ENCODE peak calls at places on chromosomes 6 and 20, in four cellular contexts. B is epithelial cell of esophagus, X is mesendoderm, P is astrocyte of the spinal cord. S is an unnamed sample.
A peak's percentile ranks its signal among the peaks of the same experiment; 100 is the strongest.

GRCh38 chr20:59664389-59665055 is 60.2 kb downstream of the PHACTR3 start:
- DNase-seq in B (no peak), X (no peak), P (no peak), S (no peak)

GRCh38 chr6:127446356-127446755 is 12.8 kb downstream of the KIAA0408 start:
- DNase-seq in P (no peak), B (no peak), X (no peak), S (no peak)

GRCh38 chr6:148771896-148772554 is 25.2 kb downstream of the UST start:
- DNase-seq in P (no peak), B (no peak), X (no peak), S (no peak)

GRCh38 chr20:19022791-19023448 is 189.5 kb upstream of the SLC24A3 start:
- DNase-seq in X (no peak), P (no peak), B (no peak), S (no peak)

GRCh38 chr6:113277111-113277510 is 580.0 kb upstream of the MARCKS start:
- DNase-seq in B (no peak), P (no peak), X (no peak), S (no peak)

GRCh38 chr6:14612016-14612415 is 494.4 kb downstream of the CD83 start:
- DNase-seq in P (no peak), X (peak; percentile 53), B (peak; percentile 43), S (no peak)

GRCh38 chr6:147176795-147177194 is 27.4 kb upstream of the STXBP5 start:
- DNase-seq in P (no peak), X (peak; percentile 16), B (no peak), S (no peak)

GRCh38 chr6:6749791-6750434 is 161.4 kb downstream of the LY86 start:
- DNase-seq in B (peak; percentile 84), X (peak; percentile 82), P (peak; percentile 75), S (peak; percentile 68)

GRCh38 chr20:21521596-21522478 is 8.0 kb upstream of the NKX2-2 start:
- DNase-seq in B (no peak), X (no peak), P (no peak), S (no peak)

GRCh38 chr6:21823371-21823770 is 229.8 kb downstream of the SOX4 start:
- DNase-seq in X (no peak), P (no peak), B (no peak), S (no peak)

GRCh38 chr20:44495802-44496481 is 20.3 kb downstream of the TTPAL start:
- DNase-seq in B (peak; percentile 99), P (peak; percentile 95), X (no peak), S (no peak)
- H3K4me3 ChIP-seq in B (no peak overlapping the region), P (no peak overlapping the region), X (no peak overlapping the region), S (no peak overlapping the region)

GRCh38 chr20:31608256-31608980 is 3.3 kb downstream of the ID1 start:
- DNase-seq in B (peak; percentile 74), X (peak; percentile 98), P (peak; percentile 80), S (peak; percentile 84)
- H3K4me3 ChIP-seq in B (no peak overlapping the region), X (no peak overlapping the region), P (no peak overlapping the region), S (peak overlapping the region; percentile 80)

DNA sequence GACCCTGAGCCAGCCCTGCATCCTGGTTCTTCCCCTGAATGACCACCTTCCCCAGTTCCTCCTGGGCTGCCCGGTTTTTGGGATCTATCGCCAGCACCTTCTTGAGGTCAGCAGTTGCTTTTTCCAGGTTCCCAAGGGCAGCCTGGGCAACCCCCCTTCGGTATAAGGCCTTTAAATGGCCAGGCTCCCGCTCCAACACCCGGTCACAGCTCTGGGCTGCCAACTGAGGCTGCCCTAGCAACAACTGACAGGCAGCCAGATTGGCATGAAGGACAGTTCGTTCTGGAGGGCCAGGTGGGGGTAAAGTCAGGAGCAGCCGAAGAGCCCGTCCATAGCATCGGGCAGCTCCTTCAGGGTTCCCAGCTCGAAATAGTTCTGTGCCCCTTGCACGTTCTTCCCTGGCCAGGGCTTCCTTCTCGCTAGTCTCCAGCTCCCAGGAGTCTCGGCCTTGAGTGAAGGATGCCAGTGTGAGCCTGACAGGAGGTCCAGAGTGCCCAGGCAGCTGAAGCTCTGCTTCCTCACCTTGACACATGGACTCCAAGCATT is 778 bp upstream of the ATF6B start:
- DNase-seq in P (no peak), X (no peak), B (no peak), S (no peak)
- H3K4me3 ChIP-seq in P (peak overlapping the region; percentile 69), X (no peak overlapping the region), B (peak overlapping the region; percentile 73), S (peak overlapping the region; percentile 95)

GRCh38 chr20:1994627-1995026 is 769 bp upstream of the PDYN start:
- DNase-seq in P (no peak), B (no peak), X (no peak), S (no peak)

GRCh38 chr20:1997483-1998192 is 3.8 kb upstream of the PDYN start:
- DNase-seq in P (no peak), X (no peak), B (no peak), S (no peak)

GRCh38 chr20:1998193-1998520 is 4.3 kb upstream of the PDYN start:
- DNase-seq in X (no peak), P (no peak), B (no peak), S (no peak)

GRCh38 chr20:1993986-1994385 is at the start of gene PDYN:
- DNase-seq in P (no peak), X (no peak), B (no peak), S (no peak)

DNA sequence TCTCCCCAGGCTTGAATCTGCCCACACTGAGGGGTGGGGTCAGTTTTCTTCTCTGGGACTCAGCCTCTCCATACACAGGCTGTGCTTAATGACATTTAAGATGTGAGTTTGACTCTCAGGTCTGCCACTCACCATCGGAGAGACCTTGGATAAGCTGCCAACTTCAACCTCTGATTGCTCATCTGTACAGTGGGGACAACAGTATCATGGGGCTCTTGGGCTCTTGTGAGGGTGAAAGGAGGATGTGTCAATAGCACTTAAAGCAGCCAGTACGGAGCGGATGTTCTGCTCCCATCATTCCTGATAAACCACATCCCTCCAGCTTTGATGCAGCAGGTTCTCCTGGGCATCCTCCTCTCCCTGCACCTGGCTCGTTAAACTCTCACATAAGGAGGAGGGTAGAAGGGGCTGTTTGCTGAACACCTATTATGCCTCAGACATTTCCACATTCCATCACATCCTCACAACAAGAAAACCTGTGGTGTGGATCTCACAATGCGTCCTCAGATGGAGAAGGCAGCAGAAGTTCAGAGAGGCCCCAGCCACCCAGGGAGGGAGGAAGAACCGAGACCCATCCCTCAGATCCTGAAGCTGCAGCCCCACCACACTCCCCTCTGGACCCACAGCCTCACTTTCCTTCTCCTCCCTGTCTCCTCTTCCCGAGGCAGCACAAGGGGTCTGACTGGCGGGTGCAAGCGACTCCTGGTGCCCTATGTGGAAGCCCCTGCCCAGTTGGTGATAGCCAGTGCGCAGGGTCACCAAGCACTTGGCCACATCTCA is 1.9 kb upstream of the PDYN start:
- DNase-seq in P (no peak), X (no peak), B (no peak), S (no peak)
- H3K4me3 ChIP-seq in P (no peak overlapping the region), X (no peak overlapping the region), B (no peak overlapping the region), S (no peak overlapping the region)

DNA sequence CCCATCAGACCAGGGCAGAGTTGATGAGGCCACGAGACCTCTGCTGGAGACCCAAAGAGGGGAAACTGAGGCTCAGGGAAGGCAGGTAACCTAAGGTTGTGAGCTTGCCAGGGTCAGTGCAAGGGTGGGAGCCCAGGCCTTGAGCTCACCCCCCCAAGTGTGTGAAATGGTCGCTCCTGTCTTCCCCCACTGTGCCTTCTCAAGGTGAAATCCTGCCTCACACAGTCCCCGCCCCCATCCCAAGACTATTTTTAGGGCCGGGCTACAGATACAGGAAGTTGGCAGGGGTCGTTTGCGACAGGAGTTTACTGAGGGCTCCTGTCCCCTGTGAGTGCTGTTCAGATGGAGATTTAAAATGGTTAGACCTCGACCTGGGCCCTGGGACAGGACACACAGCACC is 18.7 kb upstream of the GATA5 start:
- DNase-seq in P (no peak), B (no peak), X (no peak), S (no peak)
- H3K4me3 ChIP-seq in P (no peak overlapping the region), B (no peak overlapping the region), X (no peak overlapping the region), S (peak overlapping the region; percentile 25)

GRCh38 chr20:38674178-38675133 is 49.8 kb upstream of the SLC32A1 start:
- DNase-seq in P (peak; percentile 40), B (peak; percentile 62), X (peak; percentile 71), S (no peak)
- H3K4me3 ChIP-seq in P (peak overlapping the region; percentile 54), B (peak overlapping the region; percentile 48), X (peak overlapping the region; percentile 53), S (peak overlapping the region; percentile 59)

DNA sequence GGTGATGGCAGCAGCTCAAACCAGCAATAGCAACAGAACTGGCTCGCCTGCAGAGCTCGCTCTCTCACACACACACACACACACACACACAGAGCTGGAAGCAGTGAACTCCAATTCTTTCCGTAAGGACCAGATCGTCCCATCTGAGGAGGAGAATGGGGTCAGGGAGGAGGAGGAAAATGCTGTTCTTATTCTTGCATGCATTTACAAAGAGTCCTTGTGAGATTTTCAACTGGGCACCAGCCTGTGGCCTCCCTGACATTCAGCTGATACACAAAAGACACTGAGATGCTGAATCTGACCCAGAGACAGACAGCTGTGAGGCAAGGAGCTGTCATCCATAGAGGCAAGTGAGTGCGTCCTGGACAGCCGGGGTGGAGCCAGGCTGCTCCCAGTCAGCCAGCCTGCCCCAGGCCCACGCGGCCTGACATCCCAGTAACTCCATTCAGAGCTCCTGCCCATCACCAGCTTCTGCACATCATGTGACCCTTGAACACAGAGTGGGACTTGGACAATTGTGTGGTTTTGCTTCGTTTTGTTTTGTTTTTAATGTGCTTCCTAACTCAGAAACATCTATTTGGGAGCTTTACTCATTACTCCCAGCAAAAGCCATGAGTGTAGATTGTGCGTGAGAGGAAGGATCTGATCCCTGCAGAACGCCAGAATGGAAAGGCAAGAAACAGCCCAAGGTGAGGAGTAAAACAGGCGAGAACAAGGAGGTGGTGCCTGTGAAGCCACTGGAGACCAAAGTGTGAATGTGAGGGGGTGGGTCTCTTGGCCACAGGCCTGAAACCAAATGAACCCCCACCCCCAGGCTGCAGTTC is 2.1 kb downstream of the SERPINB9 start:
- DNase-seq in X (peak; percentile 23), B (no peak), P (no peak), S (no peak)
- H3K4me3 ChIP-seq in X (peak overlapping the region; percentile 21), B (no peak overlapping the region), P (no peak overlapping the region), S (peak overlapping the region; percentile 34)

GRCh38 chr20:57400262-57400701 is 9.1 kb downstream of the RBM38 start:
- DNase-seq in P (no peak), X (no peak), B (no peak), S (peak; percentile 14)
- H3K4me3 ChIP-seq in P (no peak overlapping the region), X (no peak overlapping the region), B (no peak overlapping the region), S (peak overlapping the region; percentile 77)

GRCh38 chr6:47631248-47632196 is 66.9 kb upstream of the ADGRF4 start:
- DNase-seq in B (peak; percentile 63), P (peak; percentile 64), X (peak; percentile 82), S (no peak)
- H3K4me3 ChIP-seq in B (no peak overlapping the region), P (no peak overlapping the region), X (no peak overlapping the region), S (no peak overlapping the region)

S was measured in psoas muscle.